ENCODE peak calls at places on chromosomes 7 and 10, in four cellular contexts. One of them, this sample, is unnamed.

GRCh38 chr10:11720260-11720741 is 21.9 kb upstream of the ECHDC3 start:
- DNase-seq in PC-3: no peak
- DNase-seq in endothelial cell of umbilical vein: no peak
- DNase-seq in GM23338: no peak
- DNase-seq in this sample: no peak

GRCh38 chr7:138720286-138720685 is 19.1 kb upstream of the SVOPL start:
- DNase-seq in PC-3: no peak
- DNase-seq in GM23338: no peak
- DNase-seq in endothelial cell of umbilical vein: no peak
- DNase-seq in this sample: no peak

GRCh38 chr10:11288302-11288701 is 270.6 kb downstream of the CELF2 start:
- DNase-seq in GM23338: no peak
- DNase-seq in PC-3: no peak
- DNase-seq in endothelial cell of umbilical vein: no peak
- DNase-seq in this sample: no peak

GRCh38 chr10:45427305-45427955 is 53.4 kb downstream of the ALOX5 start:
- DNase-seq in PC-3: no peak
- DNase-seq in endothelial cell of umbilical vein: no peak
- DNase-seq in GM23338: no peak
- DNase-seq in this sample: no peak

GRCh38 chr10:2772791-2773644 is 294.3 kb upstream of the PFKP start:
- DNase-seq in GM23338: no peak
- DNase-seq in PC-3: no peak
- DNase-seq in endothelial cell of umbilical vein: no peak
- DNase-seq in this sample: no peak

GRCh38 chr10:9833871-9834454 is 1183.7 kb upstream of the CELF2 start:
- DNase-seq in endothelial cell of umbilical vein: no peak
- DNase-seq in GM23338: peak
- DNase-seq in PC-3: no peak
- DNase-seq in this sample: no peak

GRCh38 chr10:47031953-47032465 is 120.8 kb downstream of the PTPN20 start:
- DNase-seq in GM23338: no peak
- DNase-seq in PC-3: no peak
- DNase-seq in endothelial cell of umbilical vein: no peak
- DNase-seq in this sample: no peak

GRCh38 chr7:105131890-105132289 is 117.9 kb downstream of the KMT2E start:
- DNase-seq in GM23338: no peak
- DNase-seq in endothelial cell of umbilical vein: no peak
- DNase-seq in PC-3: no peak
- DNase-seq in this sample: no peak

GRCh38 chr10:18312385-18313145 is 172.3 kb downstream of the CACNB2 start:
- DNase-seq in PC-3: peak
- DNase-seq in GM23338: peak
- DNase-seq in endothelial cell of umbilical vein: no peak
- DNase-seq in this sample: no peak

GRCh38 chr7:118233799-118234198 is 9.3 kb downstream of the ANKRD7 start:
- DNase-seq in PC-3: no peak
- DNase-seq in GM23338: no peak
- DNase-seq in endothelial cell of umbilical vein: no peak
- DNase-seq in this sample: no peak

GRCh38 chr7:12890586-12890985 is 203.2 kb downstream of the ARL4A start:
- DNase-seq in PC-3: no peak
- DNase-seq in endothelial cell of umbilical vein: no peak
- DNase-seq in GM23338: no peak
- DNase-seq in this sample: no peak

GRCh38 chr7:105141068-105141467 is 127.1 kb downstream of the KMT2E start:
- DNase-seq in PC-3: peak
- DNase-seq in GM23338: peak
- DNase-seq in endothelial cell of umbilical vein: peak
- DNase-seq in this sample: no peak

GRCh38 chr7:35617076-35617475 is 77.9 kb downstream of the HERPUD2 start:
- DNase-seq in GM23338: no peak
- DNase-seq in PC-3: no peak
- DNase-seq in endothelial cell of umbilical vein: no peak
- DNase-seq in this sample: no peak

GRCh38 chr10:129552119-129552518 is 85.1 kb downstream of the MGMT start:
- DNase-seq in GM23338: no peak
- DNase-seq in PC-3: no peak
- DNase-seq in endothelial cell of umbilical vein: no peak
- DNase-seq in this sample: no peak

GRCh38 chr7:112938895-112939588 is 147.6 kb downstream of the GPR85 start:
- DNase-seq in PC-3: no peak
- DNase-seq in endothelial cell of umbilical vein: peak
- DNase-seq in GM23338: peak
- DNase-seq in this sample: no peak

GRCh38 chr10:31578181-31578852 is 259.3 kb downstream of the ZEB1 start:
- DNase-seq in endothelial cell of umbilical vein: no peak
- DNase-seq in PC-3: no peak
- DNase-seq in GM23338: no peak
- DNase-seq in this sample: no peak

GRCh38 chr7:7579638-7580037 is 13.0 kb downstream of the MIOS start:
- DNase-seq in PC-3: no peak
- DNase-seq in GM23338: no peak
- DNase-seq in endothelial cell of umbilical vein: no peak
- DNase-seq in this sample: no peak

GRCh38 chr10:68156373-68157185 is 47.3 kb downstream of the MYPN start:
- DNase-seq in PC-3: peak
- DNase-seq in GM23338: peak
- DNase-seq in endothelial cell of umbilical vein: peak
- DNase-seq in this sample: peak

GRCh38 chr7:41886257-41886905 is 183.5 kb upstream of the INHBA start:
- DNase-seq in GM23338: no peak
- DNase-seq in endothelial cell of umbilical vein: no peak
- DNase-seq in PC-3: peak
- DNase-seq in this sample: no peak

GRCh38 chr7:95411036-95411435 is 14.9 kb upstream of the PON3 start:
- DNase-seq in PC-3: peak
- DNase-seq in GM23338: no peak
- DNase-seq in endothelial cell of umbilical vein: no peak
- DNase-seq in this sample: no peak

GRCh38 chr10:26622891-26623290 is 74.6 kb upstream of the PDSS1 start:
- DNase-seq in PC-3: no peak
- DNase-seq in GM23338: no peak
- DNase-seq in endothelial cell of umbilical vein: no peak
- DNase-seq in this sample: no peak

GRCh38 chr10:43982250-43982649 is 333.6 kb upstream of the ZNF32 start:
- DNase-seq in GM23338: no peak
- DNase-seq in endothelial cell of umbilical vein: no peak
- DNase-seq in PC-3: no peak
- DNase-seq in this sample: no peak

GRCh38 chr10:86215021-86215420 is 151.6 kb downstream of the GRID1 start:
- DNase-seq in PC-3: no peak
- DNase-seq in endothelial cell of umbilical vein: no peak
- DNase-seq in GM23338: no peak
- DNase-seq in this sample: no peak

GRCh38 chr10:80924063-80924952 is 386.6 kb downstream of the SH2D4B start:
- DNase-seq in PC-3: peak
- DNase-seq in GM23338: peak
- DNase-seq in endothelial cell of umbilical vein: peak
- DNase-seq in this sample: peak

GRCh38 chr10:6980353-6980752 is 400.3 kb upstream of the PRKCQ start:
- DNase-seq in PC-3: no peak
- DNase-seq in GM23338: no peak
- DNase-seq in endothelial cell of umbilical vein: no peak
- DNase-seq in this sample: no peak

GRCh38 chr7:108253275-108254044 is 123.3 kb upstream of the LAMB4 start:
- DNase-seq in PC-3: peak
- DNase-seq in endothelial cell of umbilical vein: no peak
- DNase-seq in GM23338: no peak
- DNase-seq in this sample: peak

GRCh38 chr10:52053522-52053921 is 260.6 kb upstream of the DKK1 start:
- DNase-seq in GM23338: no peak
- DNase-seq in endothelial cell of umbilical vein: no peak
- DNase-seq in PC-3: no peak
- DNase-seq in this sample: no peak

GRCh38 chr10:116815641-116816415 is 33.5 kb upstream of the ENO4 start:
- DNase-seq in PC-3: peak
- DNase-seq in endothelial cell of umbilical vein: no peak
- DNase-seq in GM23338: no peak
- DNase-seq in this sample: no peak

GRCh38 chr7:83502636-83503035 is 146.3 kb downstream of the SEMA3E start:
- DNase-seq in PC-3: no peak
- DNase-seq in endothelial cell of umbilical vein: no peak
- DNase-seq in GM23338: no peak
- DNase-seq in this sample: no peak

GRCh38 chr7:1540391-1541271 is 10.1 kb downstream of the MAFK start:
- DNase-seq in GM23338: peak
- DNase-seq in PC-3: no peak
- DNase-seq in endothelial cell of umbilical vein: no peak
- DNase-seq in this sample: no peak

GRCh38 chr10:93815304-93816091 is 57.8 kb downstream of the LGI1 start:
- DNase-seq in GM23338: peak
- DNase-seq in endothelial cell of umbilical vein: no peak
- DNase-seq in PC-3: peak
- DNase-seq in this sample: no peak

GRCh38 chr10:84789050-84789449 is 460.7 kb downstream of the CCSER2 start:
- DNase-seq in PC-3: no peak
- DNase-seq in GM23338: no peak
- DNase-seq in endothelial cell of umbilical vein: no peak
- DNase-seq in this sample: no peak

GRCh38 chr7:106223156-106223555 is 61.6 kb downstream of the NAMPT start:
- DNase-seq in endothelial cell of umbilical vein: no peak
- DNase-seq in PC-3: no peak
- DNase-seq in GM23338: peak
- DNase-seq in this sample: no peak

GRCh38 chr10:31830887-31831286 is 97.7 kb downstream of the ARHGAP12 start:
- DNase-seq in GM23338: no peak
- DNase-seq in endothelial cell of umbilical vein: peak
- DNase-seq in PC-3: peak
- DNase-seq in this sample: no peak

GRCh38 chr7:13262929-13263530 is 575.6 kb downstream of the ARL4A start:
- DNase-seq in endothelial cell of umbilical vein: peak
- DNase-seq in PC-3: peak
- DNase-seq in GM23338: peak
- DNase-seq in this sample: no peak

GRCh38 chr10:95392711-95393164 is 101.9 kb upstream of the PDLIM1 start:
- DNase-seq in PC-3: no peak
- DNase-seq in endothelial cell of umbilical vein: no peak
- DNase-seq in GM23338: no peak
- DNase-seq in this sample: no peak

DNA sequence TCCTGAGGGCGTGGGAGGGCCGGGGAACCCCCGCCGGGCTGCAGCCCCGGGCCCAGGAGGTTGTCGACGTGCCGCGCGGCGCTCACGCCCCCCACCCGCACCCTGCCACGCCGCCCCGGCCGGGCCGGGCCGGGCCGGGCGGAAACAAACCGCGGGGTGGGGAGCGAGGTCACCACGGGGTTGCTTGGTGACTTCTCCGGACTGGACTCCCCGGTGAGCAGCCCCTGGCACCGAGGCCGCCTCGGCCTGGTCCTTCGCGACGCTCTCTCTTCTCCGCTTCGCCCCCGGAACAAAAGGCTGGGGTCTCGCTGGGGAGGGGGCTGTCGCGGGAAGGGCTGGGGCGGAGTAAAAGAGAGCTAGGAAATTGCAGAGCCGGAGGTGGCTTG is 478 bp downstream of the WIPF3 start:
- DNase-seq in endothelial cell of umbilical vein: no peak
- DNase-seq in GM23338: peak
- DNase-seq in PC-3: no peak
- DNase-seq in this sample: no peak
- TF ChIP-seq EZH2 in endothelial cell of umbilical vein: peak
- TF ChIP-seq EZH2 in GM23338: no peak
- TF ChIP-seq EZH2 in PC-3: no peak
- TF ChIP-seq EZH2 in this sample: no peak

GRCh38 chr10:124092270-124093075 is 925 bp downstream of the CHST15 start:
- DNase-seq in GM23338: peak
- DNase-seq in endothelial cell of umbilical vein: peak
- DNase-seq in PC-3: peak
- DNase-seq in this sample: peak
- TF ChIP-seq EZH2 in GM23338: peak
- TF ChIP-seq EZH2 in endothelial cell of umbilical vein: peak
- TF ChIP-seq EZH2 in PC-3: no peak
- TF ChIP-seq EZH2 in this sample: no peak

GRCh38 chr10:5555881-5556280 is 31.1 kb downstream of the CALML3 start:
- DNase-seq in PC-3: no peak
- DNase-seq in GM23338: no peak
- DNase-seq in endothelial cell of umbilical vein: no peak
- DNase-seq in this sample: no peak
- TF ChIP-seq EZH2 in PC-3: no peak
- TF ChIP-seq EZH2 in GM23338: no peak
- TF ChIP-seq EZH2 in endothelial cell of umbilical vein: no peak
- TF ChIP-seq EZH2 in this sample: no peak

GRCh38 chr7:23477962-23478866 is 7.9 kb upstream of the IGF2BP3 start:
- DNase-seq in endothelial cell of umbilical vein: no peak
- DNase-seq in GM23338: no peak
- DNase-seq in PC-3: no peak
- DNase-seq in this sample: no peak
- TF ChIP-seq EZH2 in endothelial cell of umbilical vein: peak
- TF ChIP-seq EZH2 in GM23338: no peak
- TF ChIP-seq EZH2 in PC-3: no peak
- TF ChIP-seq EZH2 in this sample: no peak

DNA sequence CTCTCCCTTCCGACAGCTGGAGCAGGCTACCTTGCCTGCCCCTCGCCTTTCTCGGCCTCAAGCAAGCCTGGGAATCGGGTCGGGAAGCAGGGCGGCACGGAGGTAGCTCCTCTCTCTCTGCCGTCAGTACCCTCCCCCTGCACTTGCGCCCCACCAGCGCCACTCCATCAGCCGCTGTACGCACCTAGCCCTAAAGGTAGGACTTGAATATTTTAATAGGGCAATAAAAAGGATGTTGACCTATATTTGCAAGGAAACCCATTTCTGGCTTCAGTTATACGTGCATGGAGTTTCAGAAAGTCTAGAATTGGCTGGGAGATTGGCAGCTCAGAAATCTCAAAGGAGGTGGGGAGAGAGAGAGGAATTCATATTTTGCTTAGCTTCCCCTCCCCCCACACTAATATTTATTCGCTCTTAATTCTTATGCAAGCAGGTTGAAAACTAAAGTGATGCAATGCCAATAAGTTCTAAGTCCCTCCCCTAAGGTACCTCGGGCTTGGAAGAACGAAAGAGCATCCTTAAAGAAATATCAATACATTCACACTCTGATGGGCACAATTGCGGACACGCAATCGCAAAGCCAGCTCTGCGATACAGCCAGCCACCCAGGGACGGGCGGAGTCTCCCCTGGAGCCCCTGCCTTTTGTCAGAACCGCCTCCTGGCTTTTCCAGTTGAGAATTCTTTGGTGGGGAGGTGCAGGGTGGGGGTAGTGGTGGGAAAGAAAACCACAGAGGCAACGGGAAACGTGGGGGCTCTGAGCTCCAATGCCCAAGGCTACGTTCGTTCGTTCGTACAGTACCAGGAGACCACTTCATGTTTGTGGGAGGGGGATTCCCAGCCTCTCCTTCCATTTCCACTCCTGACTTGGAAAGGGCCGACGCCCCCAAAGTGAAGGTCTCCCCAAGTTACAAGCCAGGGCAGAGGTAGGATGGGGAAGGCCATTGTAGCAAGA is 1.4 kb downstream of the SHH start:
- DNase-seq in GM23338: peak
- DNase-seq in endothelial cell of umbilical vein: no peak
- DNase-seq in PC-3: peak
- DNase-seq in this sample: no peak
- TF ChIP-seq EZH2 in GM23338: peak
- TF ChIP-seq EZH2 in endothelial cell of umbilical vein: peak
- TF ChIP-seq EZH2 in PC-3: peak
- TF ChIP-seq EZH2 in this sample: no peak

GRCh38 chr10:22437620-22438588 is 92.6 kb downstream of the SPAG6 start:
- DNase-seq in PC-3: peak
- DNase-seq in endothelial cell of umbilical vein: no peak
- DNase-seq in GM23338: peak
- DNase-seq in this sample: no peak
- TF ChIP-seq EZH2 in PC-3: no peak
- TF ChIP-seq EZH2 in endothelial cell of umbilical vein: no peak
- TF ChIP-seq EZH2 in GM23338: peak
- TF ChIP-seq EZH2 in this sample: no peak

GRCh38 chr10:8057636-8058273 is 3.3 kb downstream of the GATA3 start:
- DNase-seq in endothelial cell of umbilical vein: peak
- DNase-seq in GM23338: peak
- DNase-seq in PC-3: no peak
- DNase-seq in this sample: no peak
- TF ChIP-seq EZH2 in endothelial cell of umbilical vein: no peak
- TF ChIP-seq EZH2 in GM23338: peak
- TF ChIP-seq EZH2 in PC-3: no peak
- TF ChIP-seq EZH2 in this sample: no peak